ENCODE peak calls at places on chromosomes 13 and 19, in five cellular contexts. V, D, U, G and H are unnamed samples.

GRCh38 chr19:6590458-6591319 is at the start of gene CD70:
- DNase-seq in V (no peak), G (peak), D (no peak), U (no peak), H (peak)

GRCh38 chr13:106385669-106386068 is 149.8 kb downstream of the EFNB2 start:
- DNase-seq in G (no peak), U (no peak), D (no peak), V (no peak), H (no peak)

GRCh38 chr19:13163609-13164364 is 13.6 kb downstream of the IER2 start:
- DNase-seq in V (peak), D (peak), U (peak), G (peak), H (peak)

GRCh38 chr19:52200044-52200443 is 10.2 kb downstream of the PPP2R1A start:
- DNase-seq in U (peak), G (no peak), V (no peak), D (no peak), H (no peak)

GRCh38 chr13:80340643-80341097 is 256 bp downstream of the SPRY2 start:
- DNase-seq in D (no peak), G (no peak), U (peak), V (no peak), H (no peak)

GRCh38 chr13:101511766-101512165 is 59.3 kb downstream of the ITGBL1 start:
- DNase-seq in U (no peak), G (no peak), D (no peak), V (no peak), H (no peak)

GRCh38 chr13:97219226-97219625 is 2.9 kb upstream of the MBNL2 start:
- DNase-seq in V (no peak), G (no peak), D (no peak), U (no peak), H (no peak)

GRCh38 chr13:98910501-98910951 is 67.3 kb downstream of the DOCK9 start:
- DNase-seq in D (no peak), G (no peak), U (no peak), V (no peak), H (no peak)

GRCh38 chr19:10662384-10663251 is 8.5 kb downstream of the ILF3 start:
- DNase-seq in V (no peak), U (no peak), G (peak), D (no peak), H (no peak)

GRCh38 chr13:21846605-21847004 is 175.7 kb downstream of the FGF9 start:
- DNase-seq in U (no peak), G (no peak), V (no peak), D (no peak), H (no peak)

GRCh38 chr19:49415102-49415809 is 8.0 kb downstream of the PTH2 start:
- DNase-seq in V (no peak), G (no peak), U (no peak), D (no peak), H (no peak)

GRCh38 chr13:82963466-82963865 is 918.8 kb downstream of the SLITRK1 start:
- DNase-seq in V (no peak), G (no peak), U (no peak), D (no peak), H (no peak)

GRCh38 chr19:3176715-3177501 is 1.7 kb upstream of the S1PR4 start:
- DNase-seq in G (peak), D (no peak), U (no peak), V (no peak), H (peak)

GRCh38 chr13:39317284-39317683 is 279.0 kb downstream of the NHLRC3 start:
- DNase-seq in V (no peak), D (no peak), G (no peak), U (peak), H (no peak)

GRCh38 chr13:101673360-101674105 is 221.1 kb downstream of the ITGBL1 start:
- DNase-seq in D (no peak), V (no peak), G (no peak), U (no peak), H (no peak)

GRCh38 chr19:13102666-13103584 is at the start of gene LYL1:
- DNase-seq in G (peak), V (peak), U (peak), D (no peak), H (peak)

GRCh38 chr19:5107432-5108122 is 138.7 kb downstream of the KDM4B start:
- DNase-seq in G (no peak), V (peak), U (no peak), D (no peak), H (peak)

GRCh38 chr19:6033744-6034264 is 55.9 kb upstream of the RANBP3 start:
- DNase-seq in V (peak), G (no peak), U (no peak), D (no peak), H (no peak)

GRCh38 chr13:80010846-80011245 is 330.1 kb downstream of the SPRY2 start:
- DNase-seq in V (no peak), D (no peak), U (no peak), G (no peak), H (no peak)

GRCh38 chr19:48274173-48274572 is 4.3 kb downstream of the ZNF114 start:
- DNase-seq in D (no peak), V (no peak), G (no peak), U (no peak), H (no peak)

GRCh38 chr19:19074172-19074905 is 10.5 kb downstream of the SLC25A42 start:
- DNase-seq in G (no peak), D (no peak), V (peak), U (no peak), H (no peak)

GRCh38 chr19:46368116-46368515 is 21.2 kb downstream of the PPP5C start:
- DNase-seq in G (no peak), V (no peak), D (peak), U (no peak), H (no peak)

GRCh38 chr13:99258210-99258860 is at the start of gene GPR18:
- DNase-seq in V (no peak), G (no peak), D (no peak), U (no peak), H (no peak)

GRCh38 chr19:10007366-10007765 is 2.9 kb downstream of the COL5A3 start:
- DNase-seq in V (peak), G (no peak), U (peak), D (no peak), H (no peak)

GRCh38 chr19:48868196-48868886 is at the start of gene PLEKHA4:
- DNase-seq in D (peak), U (peak), G (peak), V (peak), H (peak)

GRCh38 chr13:52921194-52921593 is 72.8 kb upstream of the PCDH8 start:
- DNase-seq in V (no peak), G (no peak), D (no peak), U (peak), H (no peak)

GRCh38 chr19:11194657-11195056 is 2.7 kb downstream of the KANK2 start:
- DNase-seq in V (no peak), U (no peak), G (no peak), D (no peak), H (no peak)

GRCh38 chr19:19050104-19050503 is 13.7 kb upstream of the SLC25A42 start:
- DNase-seq in D (no peak), V (no peak), G (no peak), U (no peak), H (no peak)

GRCh38 chr13:112481458-112481857 is 105.3 kb downstream of the SPACA7 start:
- DNase-seq in D (no peak), U (no peak), G (no peak), V (no peak), H (no peak)

GRCh38 chr19:30209617-30210600 is 162.3 kb upstream of the ZNF536 start:
- DNase-seq in D (no peak), V (peak), G (no peak), U (no peak), H (peak)

GRCh38 chr19:14580623-14581237 is 2.2 kb upstream of the CLEC17A start:
- DNase-seq in V (no peak), D (no peak), U (no peak), G (peak), H (no peak)

GRCh38 chr13:86976521-86977324 is 694.4 kb upstream of the SLITRK5 start:
- DNase-seq in V (no peak), G (no peak), D (no peak), U (no peak), H (no peak)

GRCh38 chr19:21680026-21680425 is 87.4 kb downstream of the ZNF100 start:
- DNase-seq in D (no peak), V (no peak), G (no peak), U (no peak), H (no peak)

GRCh38 chr19:56880592-56881190 is 40.2 kb upstream of the PEG3 start:
- DNase-seq in V (no peak), D (no peak), G (no peak), U (no peak), H (no peak)

GRCh38 chr19:11479470-11480080 is 1.3 kb downstream of the ELAVL3 start:
- DNase-seq in V (peak), U (no peak), D (no peak), G (peak), H (no peak)

GRCh38 chr13:45297456-45298205 is 43.4 kb downstream of the TPT1 start:
- DNase-seq in D (no peak), U (no peak), V (no peak), G (no peak), H (no peak)

GRCh38 chr13:94921181-94921580 is 208.8 kb upstream of the SOX21 start:
- DNase-seq in G (no peak), V (no peak), U (no peak), D (no peak), H (no peak)

GRCh38 chr19:39710333-39710890 is 6.1 kb downstream of the LGALS14 start:
- DNase-seq in V (no peak), U (no peak), G (no peak), D (no peak), H (no peak)

GRCh38 chr13:50612717-50613116 is 230.8 kb downstream of the DLEU7 start:
- DNase-seq in D (no peak), V (no peak), U (no peak), G (no peak), H (no peak)

GRCh38 chr13:49308104-49308875 is 60.6 kb downstream of the CDADC1 start:
- DNase-seq in U (peak), V (no peak), G (no peak), D (peak), H (no peak)
- TF ChIP-seq EP300 in U (peak), V (no peak), G (no peak), D (peak), H (peak)

DNA sequence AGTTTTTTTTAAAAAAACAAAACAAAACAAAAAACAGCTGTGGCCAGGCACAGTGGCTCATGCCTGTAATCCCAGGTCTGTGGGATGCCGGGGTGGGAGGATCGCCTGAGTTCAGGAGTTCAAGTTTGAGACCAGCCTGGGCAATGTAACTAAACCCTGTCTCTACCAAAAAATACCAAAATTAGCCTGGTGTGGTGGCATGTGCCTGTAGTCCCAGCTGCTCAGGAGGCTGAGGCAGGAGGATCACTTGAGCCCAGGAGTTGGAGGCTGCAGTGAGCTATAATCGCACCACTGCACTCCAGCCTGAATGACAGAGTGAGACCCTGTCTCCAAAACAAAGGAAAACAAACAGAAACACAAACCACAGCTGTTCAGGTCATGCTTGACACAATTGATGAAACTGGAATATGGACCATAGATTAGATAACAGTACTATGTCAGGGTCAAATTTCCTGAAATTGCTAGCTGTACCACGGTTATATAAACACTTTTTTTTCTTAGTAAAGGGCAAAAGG is 6.9 kb upstream of the ANGPTL4 start:
- DNase-seq in G (no peak), U (no peak), V (no peak), D (no peak), H (no peak)
- TF ChIP-seq EP300 in G (no peak), U (no peak), V (no peak), D (no peak), H (no peak)

DNA sequence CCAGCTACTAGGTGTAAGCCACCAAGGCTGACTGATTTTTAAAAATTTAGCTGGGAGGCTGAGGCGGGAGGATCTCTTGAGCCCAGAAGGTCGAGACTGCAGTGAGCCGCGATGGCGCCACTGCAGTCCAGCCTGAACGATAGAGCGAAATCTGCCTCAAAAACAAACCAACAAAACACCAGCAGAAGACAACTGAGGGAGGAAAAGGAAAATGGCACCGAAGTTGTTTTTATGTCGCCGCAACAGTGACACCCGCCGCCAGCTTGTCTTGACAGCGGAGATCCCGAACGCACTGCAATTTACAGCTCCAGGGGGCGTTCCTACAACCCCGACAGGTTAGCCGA is 298 bp upstream of the FAM98C start:
- DNase-seq in U (no peak), V (no peak), G (no peak), D (no peak), H (no peak)
- TF ChIP-seq EP300 in U (no peak), V (no peak), G (no peak), D (no peak), H (no peak)

DNA sequence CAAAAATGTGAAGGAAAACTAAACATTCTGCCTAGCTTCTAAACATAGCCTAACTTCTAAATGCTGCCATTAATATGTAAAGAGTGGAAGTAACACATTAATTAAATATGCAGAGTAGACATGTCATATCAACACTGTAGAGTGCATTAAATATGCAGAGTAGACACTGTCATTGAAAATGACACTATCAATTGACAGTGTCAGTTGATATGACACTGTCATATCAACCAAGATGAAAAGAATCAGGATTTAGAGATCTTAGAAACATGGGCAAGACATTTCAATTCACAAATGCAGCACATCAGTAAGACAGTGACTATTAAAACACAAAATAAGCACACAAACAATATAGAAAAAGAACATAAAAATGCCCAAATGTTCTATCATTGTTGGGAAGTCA is 25.3 kb downstream of the ESD start:
- DNase-seq in V (no peak), G (no peak), D (no peak), U (no peak), H (no peak)
- TF ChIP-seq EP300 in V (no peak), G (no peak), D (no peak), U (no peak), H (no peak)

GRCh38 chr19:28372800-28373199 is 840.2 kb downstream of the UQCRFS1 start:
- DNase-seq in G (no peak), U (no peak), V (no peak), D (no peak), H (no peak)

GRCh38 chr19:28377077-28377476 is 835.9 kb downstream of the UQCRFS1 start:
- DNase-seq in G (no peak), U (no peak), D (no peak), V (no peak), H (no peak)

GRCh38 chr19:28374971-28375370 is 838.0 kb downstream of the UQCRFS1 start:
- DNase-seq in V (no peak), G (no peak), U (no peak), D (no peak), H (no peak)
- TF ChIP-seq EP300 in V (no peak), G (no peak), U (no peak), D (no peak), H (no peak)

GRCh38 chr13:114096031-114096485 is 36.4 kb downstream of the RASA3 start:
- DNase-seq in G (no peak), V (no peak), D (peak), U (no peak), H (peak)
- TF ChIP-seq EP300 in G (no peak), V (no peak), D (no peak), U (no peak), H (no peak)

GRCh38 chr13:111385182-111385857 is 64.9 kb downstream of the TEX29 start:
- DNase-seq in V (no peak), U (no peak), D (peak), G (no peak), H (peak)
- TF ChIP-seq EP300 in V (no peak), U (no peak), D (no peak), G (no peak), H (no peak)

DNA sequence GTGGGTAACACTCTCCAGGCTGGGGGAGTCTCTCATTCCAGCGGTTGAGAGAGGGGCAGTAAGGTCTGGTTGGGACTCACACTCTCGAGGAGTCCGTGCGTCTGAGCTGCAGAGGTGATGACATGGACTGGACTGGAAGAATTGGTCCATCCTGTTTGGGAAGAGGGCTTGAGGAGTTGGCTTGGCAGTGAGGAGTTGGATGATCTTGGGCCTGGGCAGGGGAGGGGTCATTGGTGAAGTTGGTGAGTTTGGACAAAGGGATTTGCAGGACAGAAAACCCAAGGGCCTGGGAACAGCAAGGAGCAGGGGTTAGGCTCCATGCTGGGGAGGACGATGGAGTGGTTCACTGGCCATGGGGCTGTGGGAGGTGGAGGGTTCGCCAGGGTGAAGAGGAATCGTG is 3.7 kb downstream of the PPP1R37 start:
- DNase-seq in U (no peak), D (no peak), V (no peak), G (no peak), H (no peak)
- TF ChIP-seq EP300 in U (no peak), D (no peak), V (no peak), G (no peak), H (no peak)

GRCh38 chr13:23883255-23883654 is 5.9 kb downstream of the MIPEP start:
- DNase-seq in G (no peak), V (no peak), U (no peak), D (no peak), H (no peak)

GRCh38 chr13:23889598-23890224 is 511 bp upstream of the MIPEP start:
- DNase-seq in D (no peak), V (peak), G (no peak), U (no peak), H (no peak)

GRCh38 chr13:23888658-23889597 is at the start of gene MIPEP:
- DNase-seq in D (peak), V (peak), U (peak), G (peak), H (peak)
- TF ChIP-seq EP300 in D (no peak), V (no peak), U (peak), G (no peak), H (peak)